ENCODE peak calls at places on chromosomes 12 and 14, in ten cellular contexts. E is HCT116, D is sigmoid colon, F is GM12878, R is transverse colon, Q is vagina, J is breast epithelium, H is stomach, I is spleen, S is K562. A is an unnamed sample.
A peak's percentile ranks its signal among the peaks of the same experiment; 100 is the strongest.

GRCh38 chr12:16359512-16360491 is 12.4 kb downstream of the MGST1 start:
- DNase-seq in R (peak; percentile 64), E (peak; percentile 47), Q (no peak), S (peak; percentile 67), D (peak; percentile 71), F (no peak), I (peak; percentile 86), H (peak; percentile 71), J (no peak), A (peak; percentile 25)

GRCh38 chr14:70315942-70316341 is 43.5 kb downstream of the COX16 start:
- DNase-seq in I (no peak), D (no peak), Q (no peak), J (no peak), R (no peak), H (no peak), S (no peak), E (no peak), F (no peak), A (no peak)

GRCh38 chr14:35161231-35161630 is 38.9 kb downstream of the PRORP start:
- DNase-seq in S (no peak), R (no peak), Q (no peak), J (no peak), H (no peak), D (no peak), I (no peak), F (no peak), E (no peak), A (no peak)

GRCh38 chr14:22190411-22191191 is 398.4 kb downstream of the DAD1 start:
- DNase-seq in I (no peak), D (no peak), J (no peak), Q (no peak), R (no peak), H (no peak), F (no peak), S (no peak), E (no peak), A (no peak)

GRCh38 chr12:27524839-27525238 is 833 bp downstream of the PPFIBP1 start:
- DNase-seq in I (no peak), Q (no peak), H (no peak), F (no peak), E (no peak), R (peak; percentile 22), S (no peak), J (peak; percentile 25), D (no peak), A (peak; percentile 27)

GRCh38 chr12:25089738-25090137 is 105.2 kb downstream of the DNAI7 start:
- DNase-seq in S (no peak), I (no peak), R (no peak), J (no peak), H (peak; percentile 41), D (no peak), E (no peak), F (no peak), Q (no peak), A (peak; percentile 20)

GRCh38 chr12:49622501-49623141 is 740 bp upstream of the PRPF40B start:
- DNase-seq in E (no peak), I (no peak), S (peak; percentile 44), J (no peak), H (peak; percentile 39), Q (no peak), R (peak; percentile 47), F (peak; percentile 55), D (no peak), A (no peak)

GRCh38 chr14:103108749-103109207 is 14.3 kb downstream of the EXOC3L4 start:
- DNase-seq in R (peak; percentile 66), Q (no peak), F (no peak), S (peak; percentile 60), D (no peak), I (no peak), E (no peak), H (no peak), J (no peak), A (no peak)

GRCh38 chr14:50399251-50400032 is 2.8 kb upstream of the CDKL1 start:
- DNase-seq in I (no peak), D (peak; percentile 90), J (no peak), R (peak; percentile 80), E (peak; percentile 4), Q (peak; percentile 42), S (no peak), H (peak; percentile 49), F (no peak), A (peak; percentile 69)

GRCh38 chr12:3084742-3085141 is 7.6 kb downstream of the TSPAN9 start:
- DNase-seq in D (no peak), Q (no peak), F (no peak), E (no peak), H (no peak), R (no peak), I (peak; percentile 54), S (no peak), J (no peak), A (no peak)

GRCh38 chr14:68627868-68628604 is 164.8 kb downstream of the ZFP36L1 start:
- DNase-seq in F (no peak), S (no peak), E (peak; percentile 29), Q (peak; percentile 86), I (peak; percentile 89), R (peak; percentile 74), H (peak; percentile 77), D (no peak), J (peak; percentile 80), A (peak; percentile 74)

GRCh38 chr12:10191865-10192264 is 13.0 kb downstream of the TMEM52B start:
- DNase-seq in D (no peak), E (no peak), I (no peak), F (no peak), H (no peak), Q (no peak), J (peak; percentile 78), R (no peak), S (no peak), A (no peak)

GRCh38 chr12:119319638-119320037 is 14.9 kb upstream of the CCDC60 start:
- DNase-seq in Q (no peak), H (no peak), D (peak; percentile 89), S (no peak), J (no peak), F (no peak), I (no peak), E (no peak), R (peak; percentile 9), A (peak; percentile 65)

GRCh38 chr12:42588981-42589464 is 523 bp downstream of the PRICKLE1 start:
- DNase-seq in J (no peak), I (peak; percentile 79), R (peak; percentile 13), S (peak; percentile 12), Q (no peak), E (no peak), F (no peak), H (no peak), D (peak; percentile 72), A (no peak)

GRCh38 chr14:98382662-98383061 is 889.3 kb downstream of the BCL11B start:
- DNase-seq in Q (no peak), H (no peak), D (no peak), E (no peak), F (no peak), R (no peak), S (no peak), J (no peak), I (no peak), A (peak; percentile 67)

DNA sequence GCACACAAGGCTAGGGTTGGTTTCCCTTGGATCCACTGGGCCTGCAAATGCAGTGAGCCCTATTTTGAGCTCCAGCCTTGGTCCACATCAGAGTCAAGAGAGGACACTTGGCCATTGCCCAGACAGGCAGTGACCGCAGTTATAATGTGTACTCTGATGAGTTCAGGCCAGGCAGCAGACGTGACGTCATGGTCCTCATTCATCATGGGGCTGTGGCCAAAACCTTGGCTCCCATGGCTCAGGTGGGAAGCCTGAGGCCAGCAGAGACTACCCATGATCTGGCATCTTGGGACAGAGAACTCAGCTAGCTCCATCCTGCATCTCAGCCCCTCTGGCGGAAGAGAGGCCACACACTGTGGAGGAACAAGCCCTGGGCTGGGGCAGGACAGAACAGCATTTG is 16.4 kb downstream of the TMEM63C start:
- DNase-seq in D (peak; percentile 50), F (no peak), S (no peak), Q (no peak), J (no peak), R (no peak), H (no peak), E (no peak), I (peak; percentile 44), A (no peak)
- TF ChIP-seq POLR2AphosphoS5 in D (no peak), F (no peak), S (no peak), Q (no peak), J (no peak), R (no peak), H (no peak), E (no peak), I (no peak), A (no peak)

DNA sequence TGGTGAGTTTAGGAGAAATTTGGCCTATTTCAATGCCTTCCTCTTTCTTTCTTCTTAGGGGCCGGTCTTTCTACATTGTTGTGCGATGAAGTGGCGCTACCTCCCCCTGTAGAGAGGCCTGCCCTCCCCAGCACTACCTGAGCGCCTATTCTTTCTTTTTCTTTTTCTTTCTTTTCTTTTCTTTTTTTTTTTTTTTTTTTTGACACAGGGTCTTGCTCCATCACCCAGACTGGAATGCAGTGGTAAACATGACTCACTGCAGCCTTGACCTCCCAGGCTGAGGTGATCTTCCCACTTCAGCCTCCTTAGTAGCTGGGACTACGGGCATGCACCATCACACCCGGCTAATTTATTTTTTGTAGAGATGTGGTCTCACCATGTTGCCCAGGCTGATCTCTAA is 136.1 kb upstream of the MAX start:
- DNase-seq in Q (no peak), H (no peak), D (no peak), J (no peak), I (no peak), E (no peak), R (no peak), S (no peak), F (no peak), A (no peak)
- H3K4me3 ChIP-seq in Q (no peak overlapping the region), H (no peak overlapping the region), D (no peak overlapping the region), J (no peak overlapping the region), I (no peak overlapping the region), E (peak overlapping the region; percentile 44), R (no peak overlapping the region), S (no peak overlapping the region), F (no peak overlapping the region), A (no peak overlapping the region)

GRCh38 chr12:95736631-95737030 is 53.9 kb downstream of the NTN4 start:
- DNase-seq in H (no peak), E (no peak), I (no peak), S (no peak), D (no peak), Q (no peak), R (no peak), J (no peak), F (no peak), A (no peak)
- H3K27ac ChIP-seq in H (no peak overlapping the region), E (no peak overlapping the region), I (peak overlapping the region; percentile 66), S (no peak overlapping the region), D (peak overlapping the region; percentile 15), Q (no peak overlapping the region), R (no peak overlapping the region), J (peak overlapping the region; percentile 9), F (no peak overlapping the region), A (no peak overlapping the region)

DNA sequence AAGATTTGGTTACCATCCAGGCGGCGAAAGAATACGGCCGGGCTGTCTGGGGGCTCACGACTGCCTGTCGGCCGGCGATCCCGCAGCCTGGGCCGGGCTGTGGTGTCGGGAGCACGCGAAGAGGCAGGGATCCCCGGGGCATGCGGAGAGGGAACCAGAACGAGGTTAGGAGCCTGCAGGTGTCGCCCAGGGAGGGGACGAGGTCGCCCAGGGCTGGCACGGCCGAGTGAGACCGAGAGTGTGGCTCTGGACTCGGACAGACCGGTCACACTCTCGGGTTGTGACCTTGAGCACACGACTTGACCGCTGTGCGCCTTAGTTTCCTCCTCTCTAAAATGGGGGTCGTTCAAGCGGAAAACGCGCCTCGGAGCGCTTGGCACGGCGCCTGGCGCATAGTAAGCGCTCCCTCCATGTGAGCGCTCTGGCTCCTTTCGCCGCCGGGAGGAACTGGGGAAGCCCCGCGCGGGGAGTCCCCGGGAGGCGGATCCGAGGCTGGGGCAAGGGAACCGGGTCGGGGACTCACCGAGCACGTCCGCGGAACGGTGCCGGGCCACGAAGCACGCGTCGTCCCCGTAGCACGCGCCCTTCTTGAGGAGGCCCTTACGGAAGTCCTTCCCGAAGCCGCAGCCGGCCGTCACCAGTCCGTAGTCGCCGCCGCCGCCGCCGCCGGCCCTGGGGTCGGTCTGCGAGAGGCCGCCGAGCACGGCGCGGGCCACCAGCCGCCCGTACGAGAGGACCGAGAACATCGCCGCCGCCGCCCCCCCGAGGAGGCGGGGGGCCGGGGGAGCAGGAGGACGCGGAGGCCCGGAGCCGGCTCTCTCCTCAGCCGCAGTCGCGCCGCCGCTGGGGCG is 607 bp downstream of the PPTC7 start:
- DNase-seq in S (peak; percentile 59), E (no peak), H (peak; percentile 56), D (peak; percentile 82), R (peak; percentile 74), J (peak; percentile 42), I (peak; percentile 95), F (no peak), Q (no peak), A (peak; percentile 57)
- TF ChIP-seq POLR2AphosphoS5 in S (no peak), E (no peak), H (peak; percentile 4), D (peak; percentile 56), R (peak; percentile 17), J (peak; percentile 14), I (peak; percentile 52), F (peak; percentile 61), Q (peak; percentile 63), A (peak; percentile 36)

A was measured in prostate gland.